ENCODE peak calls at places on chromosomes 3 and 15, in ten cellular contexts. W is CD4-positive, alpha-beta T cell; Q is occipital lobe; K is ACHN; I is T47D; Y is HFFc6; L is Calu3; O is stimulated activated CD4-positive, alpha-beta T cell treated with anti-CD3 and anti-CD28 coated beads, Interleukin-15, amount 100 ng/mL, for 1 hour; C is mucosa of descending colon; H is sigmoid colon. X is an unnamed sample.

GRCh38 chr3:167941234-167941995 is 154.3 kb downstream of the GOLIM4 start:
- DNase-seq in O (no peak), Y (peak), L (no peak), H (peak), W (no peak), Q (no peak), K (no peak), C (no peak), I (no peak), X (peak)

GRCh38 chr3:48024401-48024800 is 8.2 kb upstream of the MAP4 start:
- DNase-seq in K (no peak), O (no peak), L (no peak), Q (no peak), C (no peak), W (no peak), I (no peak), H (no peak), Y (peak), X (peak)

GRCh38 chr3:10655131-10655530 is 149.7 kb upstream of the ATP2B2 start:
- DNase-seq in O (no peak), Q (no peak), K (no peak), C (no peak), I (no peak), Y (no peak), W (no peak), L (no peak), H (no peak), X (no peak)

GRCh38 chr3:11581237-11582122 is 62.2 kb downstream of the VGLL4 start:
- DNase-seq in K (no peak), O (no peak), C (no peak), L (peak), H (no peak), I (peak), Y (no peak), W (no peak), Q (peak), X (no peak)

GRCh38 chr15:93238641-93239040 is 149.6 kb upstream of the RGMA start:
- DNase-seq in C (no peak), I (no peak), H (no peak), K (no peak), Q (no peak), W (no peak), L (no peak), Y (no peak), O (no peak), X (no peak)

GRCh38 chr3:146903927-146904326 is 298.8 kb upstream of the PLSCR5 start:
- DNase-seq in L (no peak), I (no peak), W (no peak), Y (no peak), H (peak), C (no peak), Q (no peak), O (no peak), K (no peak), X (no peak)

GRCh38 chr15:65071381-65071811 is 3.6 kb upstream of the RASL12 start:
- DNase-seq in L (no peak), W (no peak), K (no peak), H (peak), Q (no peak), O (no peak), C (no peak), Y (no peak), I (no peak), X (no peak)

GRCh38 chr3:176159796-176160195 is 1037.5 kb downstream of the TBL1XR1 start:
- DNase-seq in Q (no peak), W (no peak), H (no peak), Y (peak), I (peak), L (peak), K (no peak), O (no peak), C (no peak), X (peak)

GRCh38 chr3:13708871-13709595 is 160.1 kb downstream of the FBLN2 start:
- DNase-seq in I (no peak), O (no peak), W (no peak), Q (no peak), K (no peak), C (no peak), Y (no peak), L (no peak), H (no peak), X (no peak)

GRCh38 chr3:63043631-63044030 is 168.4 kb upstream of the CADPS start:
- DNase-seq in K (no peak), O (no peak), Q (peak), C (no peak), L (peak), Y (no peak), I (peak), W (no peak), H (no peak), X (no peak)

GRCh38 chr3:178436773-178437172 is 99.5 kb upstream of the KCNMB2 start:
- DNase-seq in C (no peak), H (no peak), I (peak), L (no peak), Q (no peak), Y (peak), W (no peak), K (peak), O (no peak), X (peak)

GRCh38 chr3:157823050-157823449 is 283.2 kb downstream of the SHOX2 start:
- DNase-seq in H (no peak), Y (no peak), L (no peak), I (no peak), O (no peak), Q (no peak), K (no peak), C (no peak), W (no peak), X (no peak)

GRCh38 chr15:29822685-29823459 is 604 bp upstream of the TJP1 start:
- DNase-seq in C (peak), I (peak), O (no peak), Q (peak), H (peak), Y (peak), W (no peak), K (peak), L (peak), X (peak)

X was measured in EL.